ENCODE peak calls at places on chromosomes 7 and 10, in six cellular contexts. N is colonic mucosa; R is hypothalamus; H is aorta; M is CD4-positive, alpha-beta T cell; I is kidney tubule cell. T is an unnamed sample.

GRCh38 chr7:119377-120163 is 72.8 kb upstream of the FAM20C start:
- DNase-seq in N (peak; percentile 33), R (no peak), H (peak; percentile 89), M (no peak), I (no peak), T (no peak)

GRCh38 chr10:128605180-128605579 is 479.0 kb upstream of the MKI67 start:
- DNase-seq in N (no peak), R (no peak), H (no peak), M (no peak), I (peak; percentile 4), T (no peak)

GRCh38 chr7:139614886-139615285 is 91.4 kb downstream of the CLEC2L start:
- DNase-seq in N (no peak), R (no peak), H (no peak), M (no peak), I (no peak), T (no peak)

GRCh38 chr7:136533732-136534131 is 334.7 kb upstream of the CHRM2 start:
- DNase-seq in N (no peak), R (no peak), H (no peak), M (no peak), I (no peak), T (no peak)

GRCh38 chr10:15035385-15036301 is 8.1 kb upstream of the OLAH start:
- DNase-seq in N (no peak), R (no peak), H (peak; percentile 57), M (no peak), I (no peak), T (no peak)

GRCh38 chr7:106279425-106280182 is 5.2 kb downstream of the NAMPT start:
- DNase-seq in N (no peak), R (no peak), H (no peak), M (no peak), I (no peak), T (no peak)

GRCh38 chr7:129923709-129924108 is 29.1 kb downstream of the UBE2H start:
- DNase-seq in N (no peak), R (no peak), H (no peak), M (no peak), I (peak; percentile 85), T (no peak)

GRCh38 chr7:55174856-55175255 is 156.0 kb downstream of the EGFR start:
- DNase-seq in N (no peak), R (no peak), H (no peak), M (no peak), I (no peak), T (no peak)

GRCh38 chr10:93171837-93172236 is 98.1 kb downstream of the CYP26A1 start:
- DNase-seq in N (no peak), R (no peak), H (no peak), M (no peak), I (no peak), T (no peak)

GRCh38 chr7:135939-136338 is 56.4 kb upstream of the FAM20C start:
- DNase-seq in N (no peak), R (no peak), H (no peak), M (no peak), I (no peak), T (no peak)

GRCh38 chr7:157678503-157678902 is 341.7 kb downstream of the DNAJB6 start:
- DNase-seq in N (no peak), R (no peak), H (no peak), M (no peak), I (no peak), T (no peak)

GRCh38 chr10:36172054-36172531 is 530.0 kb upstream of the FZD8 start:
- DNase-seq in N (no peak), R (no peak), H (no peak), M (no peak), I (no peak), T (no peak)

GRCh38 chr10:104257235-104257634 is 2.5 kb downstream of the GSTO1 start:
- DNase-seq in N (no peak), R (no peak), H (no peak), M (no peak), I (peak; percentile 17), T (no peak)

GRCh38 chr10:34254596-34254995 is 560.5 kb downstream of the PARD3 start:
- DNase-seq in N (peak; percentile 50), R (no peak), H (no peak), M (no peak), I (peak; percentile 87), T (no peak)

GRCh38 chr10:99525897-99526296 is 6.8 kb upstream of the NKX2-3 start:
- DNase-seq in N (no peak), R (no peak), H (no peak), M (no peak), I (no peak), T (no peak)

GRCh38 chr7:79236352-79237028 is 217.0 kb downstream of the MAGI2 start:
- DNase-seq in N (no peak), R (no peak), H (no peak), M (no peak), I (no peak), T (no peak)

GRCh38 chr10:3066317-3066931 is 924 bp upstream of the PFKP start:
- DNase-seq in N (no peak), R (no peak), H (no peak), M (no peak), I (no peak), T (no peak)

GRCh38 chr7:80014507-80014906 is 120.1 kb upstream of the GNAI1 start:
- DNase-seq in N (no peak), R (no peak), H (no peak), M (no peak), I (peak; percentile 15), T (no peak)

GRCh38 chr7:738723-739454 is 11.8 kb upstream of the PRKAR1B start:
- DNase-seq in N (no peak), R (no peak), H (no peak), M (no peak), I (no peak), T (no peak)

GRCh38 chr10:20598590-20598989 is 298.5 kb downstream of the NEBL start:
- DNase-seq in N (no peak), R (no peak), H (peak; percentile 87), M (no peak), I (peak; percentile 89), T (no peak)